ENCODE peak calls at places on chromosomes 12 and 14, in five cellular contexts. N is HCT116, M is left lung, O is cardiac muscle cell, B is neuronal stem cell. T is an unnamed sample. For H3K4me1 and H3K9me3, the result is how much of the 10 kb centered on the place peaks cover.

GRCh38 chr14:77139540-77140342 is 1.9 kb downstream of the ZDHHC22 start:
- DNase-seq in M (peak), B (peak), O (peak), N (peak), T (peak)

GRCh38 chr14:79028281-79028680 is 858.1 kb downstream of the NRXN3 start:
- DNase-seq in M (no peak), O (no peak), B (no peak), N (no peak), T (no peak)

GRCh38 chr12:80226576-80226975 is 127.2 kb downstream of the OTOGL start:
- DNase-seq in M (no peak), N (no peak), O (peak), B (no peak), T (no peak)

GRCh38 chr14:76486251-76486743 is 110.4 kb downstream of the ESRRB start:
- DNase-seq in O (no peak), M (no peak), N (no peak), B (no peak), T (peak)

GRCh38 chr12:8077207-8077606 is 4.9 kb upstream of the NECAP1 start:
- DNase-seq in N (no peak), B (no peak), M (no peak), O (no peak), T (peak)

GRCh38 chr14:33781267-33781666 is 169.6 kb downstream of the EGLN3 start:
- DNase-seq in O (peak), B (no peak), M (no peak), N (no peak), T (no peak)

GRCh38 chr12:104567832-104568490 is 111.2 kb downstream of the CHST11 start:
- DNase-seq in B (no peak), O (no peak), M (no peak), N (no peak), T (no peak)

GRCh38 chr12:75135021-75135420 is 74.6 kb downstream of the KCNC2 start:
- DNase-seq in M (no peak), O (no peak), N (no peak), B (no peak), T (no peak)

GRCh38 chr14:70425349-70425748 is 8.5 kb upstream of the SYNJ2BP start:
- DNase-seq in M (no peak), O (no peak), N (no peak), B (no peak), T (no peak)

GRCh38 chr12:75909714-75910451 is 121.7 kb downstream of the PHLDA1 start:
- DNase-seq in N (no peak), B (no peak), M (no peak), O (peak), T (peak)

GRCh38 chr14:96096639-96097610 is 57.8 kb downstream of the C14orf132 start:
- DNase-seq in O (no peak), B (no peak), N (no peak), M (no peak), T (no peak)

GRCh38 chr12:38543151-38543550 is 226.6 kb downstream of the ALG10B start:
- DNase-seq in B (no peak), M (peak), N (no peak), O (no peak), T (no peak)

GRCh38 chr14:73761621-73762355 is 47.6 kb upstream of the PNMA1 start:
- DNase-seq in M (no peak), B (no peak), N (no peak), O (no peak), T (no peak)

GRCh38 chr12:26317942-26318565 is 122.7 kb downstream of the SSPN start:
- DNase-seq in O (peak), M (no peak), N (peak), B (no peak), T (no peak)

GRCh38 chr14:54646576-54647130 is 79.7 kb downstream of the SAMD4A start:
- DNase-seq in N (no peak), M (no peak), O (no peak), B (no peak), T (no peak)

GRCh38 chr12:96368233-96368632 is 32.0 kb downstream of the CDK17 start:
- DNase-seq in N (no peak), B (no peak), M (no peak), O (peak), T (no peak)

GRCh38 chr14:34043627-34044372 is 92.9 kb upstream of the EGLN3 start:
- DNase-seq in N (peak), O (no peak), B (no peak), M (no peak), T (no peak)

GRCh38 chr14:20278414-20278813 is 27.3 kb downstream of the TTC5 start:
- DNase-seq in O (peak), B (no peak), N (no peak), M (no peak), T (no peak)

GRCh38 chr12:66117242-66117641 is 13.3 kb downstream of the LLPH start:
- DNase-seq in O (no peak), B (no peak), N (no peak), M (no peak), T (no peak)

GRCh38 chr14:71536927-71537772 is 395.1 kb upstream of the RGS6 start:
- DNase-seq in B (no peak), M (no peak), O (no peak), N (no peak), T (no peak)

GRCh38 chr14:71534506-71534905 is 397.7 kb upstream of the RGS6 start:
- DNase-seq in B (no peak), N (no peak), O (no peak), M (no peak), T (peak)

GRCh38 chr14:71538288-71538687 is 393.9 kb upstream of the RGS6 start:
- DNase-seq in O (no peak), N (no peak), M (no peak), B (no peak), T (no peak)

GRCh38 chr14:71533800-71534199 is 398.4 kb upstream of the RGS6 start:
- DNase-seq in B (no peak), O (no peak), M (no peak), N (no peak), T (no peak)

GRCh38 chr14:71536015-71536535 is 396.2 kb upstream of the RGS6 start:
- DNase-seq in N (no peak), M (no peak), B (no peak), O (no peak), T (no peak)
- H3K4me1 ChIP-seq in N (under half), M (under half), B (under half), O (half or more), T (under half)

DNA sequence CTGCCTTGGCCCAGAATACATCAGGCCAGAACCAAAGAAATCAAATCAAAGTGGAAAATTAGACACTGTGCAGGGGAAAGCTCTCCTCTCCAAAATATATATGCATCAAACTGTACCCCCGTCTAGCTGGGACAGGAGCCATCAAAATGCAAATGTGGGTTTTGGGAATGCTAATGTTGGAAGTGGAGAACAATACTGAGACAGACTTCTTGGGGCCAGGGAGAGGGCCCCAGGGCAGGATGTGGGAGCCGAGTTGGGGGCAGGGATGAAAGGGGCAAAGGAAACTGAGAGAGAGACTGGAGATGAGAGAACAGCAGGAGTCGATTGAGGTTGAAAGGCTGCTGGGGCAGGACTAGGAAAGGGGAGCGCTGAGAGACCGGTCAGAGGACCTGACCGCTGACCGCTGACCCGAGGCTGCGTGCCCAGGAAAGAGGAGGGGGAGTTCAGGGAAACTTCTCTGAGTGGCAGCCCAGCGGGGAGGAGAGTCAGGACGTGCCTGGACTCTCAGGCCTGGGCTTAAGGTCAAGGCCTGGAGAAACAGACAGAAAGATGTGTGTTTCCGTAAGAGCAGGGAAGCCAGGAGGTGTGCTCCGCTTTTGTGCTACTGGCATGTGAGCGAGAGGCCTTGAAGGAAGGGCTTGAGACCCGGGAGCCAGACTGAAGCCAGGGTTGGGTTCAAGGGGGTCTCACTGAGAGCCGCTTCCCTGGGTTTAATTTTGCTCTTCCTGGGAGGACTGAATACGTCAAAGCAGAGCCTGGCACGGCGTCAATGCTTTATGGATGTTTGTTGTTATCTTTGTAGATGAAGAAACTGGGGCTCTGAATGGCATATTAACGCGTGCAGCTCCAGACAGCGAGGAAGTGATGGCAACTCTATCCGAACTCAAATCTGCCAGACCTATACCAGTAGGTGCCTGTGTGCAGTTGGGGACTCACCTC is 152.5 kb upstream of the PARP11 start:
- DNase-seq in M (no peak), B (no peak), N (no peak), O (no peak), T (peak)
- H3K4me3 ChIP-seq in M (no peak), B (peak), N (no peak), O (no peak), T (no peak)

DNA sequence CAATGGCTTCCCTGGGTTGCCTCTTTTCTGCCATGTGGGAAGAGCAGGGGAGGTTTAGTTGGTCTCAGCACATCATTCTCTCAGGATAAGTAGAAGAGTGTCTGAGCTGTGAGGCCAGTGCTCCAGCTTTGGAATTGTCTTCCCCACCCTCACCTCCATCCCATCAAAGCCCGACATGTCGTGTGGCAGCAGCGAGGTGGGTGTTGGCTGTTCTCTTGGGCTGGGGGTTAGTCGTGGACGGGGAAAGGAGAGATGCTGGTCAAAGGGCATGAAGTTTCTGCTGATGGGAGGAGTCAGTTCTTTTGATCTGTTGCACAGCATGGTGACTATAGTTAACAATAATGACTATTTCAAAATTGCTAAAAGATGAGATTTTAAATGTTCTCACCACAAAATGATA is 404.2 kb downstream of the TMEM121 start:
- DNase-seq in M (no peak), O (no peak), N (no peak), B (no peak), T (no peak)
- H3K9me3 ChIP-seq in M (under half), O (under half), N (under half), B (under half), T (under half)

GRCh38 chr14:104113631-104114420 is 24.6 kb upstream of the KIF26A start:
- DNase-seq in M (peak), B (no peak), O (no peak), N (no peak), T (no peak)
- H3K4me1 ChIP-seq in M (under half), B (under half), O (under half), N (under half), T (under half)

DNA sequence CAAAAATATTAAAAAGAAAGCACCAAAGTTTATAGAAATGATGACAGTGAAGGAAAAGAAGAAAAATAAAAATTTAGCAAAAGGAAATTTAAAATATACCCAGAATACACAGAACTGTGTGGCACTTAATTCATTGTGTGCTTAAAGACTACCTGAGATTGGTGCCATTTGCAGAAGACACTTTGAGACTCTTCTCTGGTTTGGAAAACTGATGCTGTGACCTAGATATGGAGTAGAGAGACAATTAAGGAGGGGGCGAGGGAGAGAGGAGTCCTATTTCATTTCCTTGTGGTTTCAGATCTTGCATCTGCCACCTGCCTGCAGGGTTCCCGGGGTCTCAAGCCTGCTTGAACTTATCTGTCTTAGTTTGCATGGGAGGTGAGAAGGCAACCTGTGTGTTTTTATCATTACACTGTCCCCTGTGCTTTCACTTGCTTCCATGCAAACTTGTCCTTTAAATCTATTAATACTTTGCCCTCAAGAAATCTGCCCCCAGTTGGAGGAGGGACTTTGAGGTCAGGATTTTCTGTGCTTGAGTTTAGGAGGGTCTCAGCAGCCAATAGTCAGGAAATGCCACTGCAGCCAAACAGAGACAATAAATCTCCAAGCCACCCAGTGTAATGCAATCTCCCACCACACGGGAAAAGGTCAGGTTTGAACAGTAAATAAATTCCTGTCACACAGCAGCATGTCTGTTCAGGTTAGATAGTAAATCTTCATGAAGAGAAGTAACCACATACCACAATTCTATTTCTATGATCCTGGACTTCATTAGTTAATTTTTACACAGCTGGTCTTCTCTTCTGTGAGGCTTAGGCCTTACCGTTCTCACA is 119.4 kb downstream of the CAND1 start:
- DNase-seq in O (no peak), B (no peak), N (no peak), M (no peak), T (peak)
- H3K4me3 ChIP-seq in O (no peak), B (no peak), N (no peak), M (no peak), T (no peak)

GRCh38 chr14:28482644-28483043 is 283.9 kb upstream of the FOXG1 start:
- DNase-seq in N (no peak), M (no peak), O (no peak), B (no peak), T (no peak)
- H3K9me3 ChIP-seq in N (under half), M (under half), O (under half), B (under half), T (under half)

T was measured in HAP-1.